ENCODE peak calls at places on chromosomes 7 and 10, in eight cellular contexts. One of them, this sample, is unnamed.

GRCh38 chr7:19522486-19522885 is 186.4 kb downstream of the POLR1F start:
- DNase-seq in Right ventricle myocardium inferior: no peak
- DNase-seq in NCI-H345: no peak
- DNase-seq in adrenal gland: no peak
- DNase-seq in central memory CD4-positive, alpha-beta T cell: no peak
- DNase-seq in NCI-H1436: no peak
- DNase-seq in activated gamma-delta T cell treated with anti-CD3 and anti-CD28 coated beads, Interleukin-2, amount 50 U/mL, for 16 hours: no peak
- DNase-seq in T-helper 17 cell: no peak
- DNase-seq in this sample: no peak

GRCh38 chr7:120041798-120042197 is 231.2 kb upstream of the KCND2 start:
- DNase-seq in NCI-H1436: no peak
- DNase-seq in T-helper 17 cell: no peak
- DNase-seq in central memory CD4-positive, alpha-beta T cell: no peak
- DNase-seq in NCI-H345: no peak
- DNase-seq in adrenal gland: no peak
- DNase-seq in Right ventricle myocardium inferior: no peak
- DNase-seq in activated gamma-delta T cell treated with anti-CD3 and anti-CD28 coated beads, Interleukin-2, amount 50 U/mL, for 16 hours: no peak
- DNase-seq in this sample: no peak

GRCh38 chr10:12237265-12238220 is 41.6 kb downstream of the CDC123 start:
- DNase-seq in NCI-H1436: no peak
- DNase-seq in activated gamma-delta T cell treated with anti-CD3 and anti-CD28 coated beads, Interleukin-2, amount 50 U/mL, for 16 hours: no peak
- DNase-seq in adrenal gland: no peak
- DNase-seq in central memory CD4-positive, alpha-beta T cell: no peak
- DNase-seq in NCI-H345: no peak
- DNase-seq in T-helper 17 cell: no peak
- DNase-seq in Right ventricle myocardium inferior: no peak
- DNase-seq in this sample: no peak

GRCh38 chr10:77522268-77522809 is 115.3 kb downstream of the KCNMA1 start:
- DNase-seq in NCI-H1436: no peak
- DNase-seq in NCI-H345: no peak
- DNase-seq in Right ventricle myocardium inferior: no peak
- DNase-seq in T-helper 17 cell: no peak
- DNase-seq in activated gamma-delta T cell treated with anti-CD3 and anti-CD28 coated beads, Interleukin-2, amount 50 U/mL, for 16 hours: no peak
- DNase-seq in adrenal gland: no peak
- DNase-seq in central memory CD4-positive, alpha-beta T cell: no peak
- DNase-seq in this sample: no peak

GRCh38 chr7:102215706-102216105 is 71.0 kb upstream of the SH2B2 start:
- DNase-seq in adrenal gland: no peak
- DNase-seq in Right ventricle myocardium inferior: no peak
- DNase-seq in NCI-H345: no peak
- DNase-seq in T-helper 17 cell: no peak
- DNase-seq in central memory CD4-positive, alpha-beta T cell: no peak
- DNase-seq in NCI-H1436: no peak
- DNase-seq in activated gamma-delta T cell treated with anti-CD3 and anti-CD28 coated beads, Interleukin-2, amount 50 U/mL, for 16 hours: no peak
- DNase-seq in this sample: no peak

GRCh38 chr7:148356303-148356702 is 234.3 kb upstream of the C7orf33 start:
- DNase-seq in T-helper 17 cell: no peak
- DNase-seq in adrenal gland: peak
- DNase-seq in NCI-H345: no peak
- DNase-seq in central memory CD4-positive, alpha-beta T cell: no peak
- DNase-seq in activated gamma-delta T cell treated with anti-CD3 and anti-CD28 coated beads, Interleukin-2, amount 50 U/mL, for 16 hours: no peak
- DNase-seq in Right ventricle myocardium inferior: peak
- DNase-seq in NCI-H1436: no peak
- DNase-seq in this sample: no peak

GRCh38 chr10:62348029-62348428 is 26.1 kb upstream of the ZNF365 start:
- DNase-seq in central memory CD4-positive, alpha-beta T cell: no peak
- DNase-seq in adrenal gland: no peak
- DNase-seq in NCI-H345: no peak
- DNase-seq in activated gamma-delta T cell treated with anti-CD3 and anti-CD28 coated beads, Interleukin-2, amount 50 U/mL, for 16 hours: no peak
- DNase-seq in NCI-H1436: no peak
- DNase-seq in T-helper 17 cell: no peak
- DNase-seq in Right ventricle myocardium inferior: no peak
- DNase-seq in this sample: no peak

GRCh38 chr7:107958764-107959526 is 44.0 kb downstream of the LAMB1 start:
- DNase-seq in Right ventricle myocardium inferior: no peak
- DNase-seq in NCI-H1436: no peak
- DNase-seq in activated gamma-delta T cell treated with anti-CD3 and anti-CD28 coated beads, Interleukin-2, amount 50 U/mL, for 16 hours: no peak
- DNase-seq in central memory CD4-positive, alpha-beta T cell: no peak
- DNase-seq in adrenal gland: peak
- DNase-seq in T-helper 17 cell: no peak
- DNase-seq in NCI-H345: no peak
- DNase-seq in this sample: no peak

GRCh38 chr10:126157127-126157526 is 231.2 kb downstream of the ADAM12 start:
- DNase-seq in T-helper 17 cell: no peak
- DNase-seq in NCI-H345: no peak
- DNase-seq in adrenal gland: no peak
- DNase-seq in activated gamma-delta T cell treated with anti-CD3 and anti-CD28 coated beads, Interleukin-2, amount 50 U/mL, for 16 hours: no peak
- DNase-seq in Right ventricle myocardium inferior: no peak
- DNase-seq in central memory CD4-positive, alpha-beta T cell: no peak
- DNase-seq in NCI-H1436: no peak
- DNase-seq in this sample: no peak

GRCh38 chr10:127456122-127456521 is 93.0 kb upstream of the NPS start:
- DNase-seq in NCI-H345: no peak
- DNase-seq in central memory CD4-positive, alpha-beta T cell: no peak
- DNase-seq in adrenal gland: no peak
- DNase-seq in activated gamma-delta T cell treated with anti-CD3 and anti-CD28 coated beads, Interleukin-2, amount 50 U/mL, for 16 hours: no peak
- DNase-seq in Right ventricle myocardium inferior: no peak
- DNase-seq in NCI-H1436: no peak
- DNase-seq in T-helper 17 cell: no peak
- DNase-seq in this sample: no peak

GRCh38 chr7:114765331-114766125 is 156.4 kb upstream of the MDFIC start:
- DNase-seq in activated gamma-delta T cell treated with anti-CD3 and anti-CD28 coated beads, Interleukin-2, amount 50 U/mL, for 16 hours: no peak
- DNase-seq in T-helper 17 cell: no peak
- DNase-seq in NCI-H345: no peak
- DNase-seq in central memory CD4-positive, alpha-beta T cell: no peak
- DNase-seq in Right ventricle myocardium inferior: no peak
- DNase-seq in adrenal gland: no peak
- DNase-seq in NCI-H1436: no peak
- DNase-seq in this sample: no peak

GRCh38 chr10:46229144-46229563 is 57.6 kb upstream of the ANTXRL start:
- DNase-seq in adrenal gland: no peak
- DNase-seq in NCI-H345: no peak
- DNase-seq in activated gamma-delta T cell treated with anti-CD3 and anti-CD28 coated beads, Interleukin-2, amount 50 U/mL, for 16 hours: no peak
- DNase-seq in NCI-H1436: no peak
- DNase-seq in central memory CD4-positive, alpha-beta T cell: no peak
- DNase-seq in T-helper 17 cell: no peak
- DNase-seq in Right ventricle myocardium inferior: no peak
- DNase-seq in this sample: no peak

GRCh38 chr7:137169282-137169698 is 174.2 kb downstream of the PTN start:
- DNase-seq in central memory CD4-positive, alpha-beta T cell: no peak
- DNase-seq in Right ventricle myocardium inferior: peak
- DNase-seq in activated gamma-delta T cell treated with anti-CD3 and anti-CD28 coated beads, Interleukin-2, amount 50 U/mL, for 16 hours: no peak
- DNase-seq in T-helper 17 cell: no peak
- DNase-seq in NCI-H1436: peak
- DNase-seq in NCI-H345: peak
- DNase-seq in adrenal gland: peak
- DNase-seq in this sample: no peak

GRCh38 chr10:86481761-86482160 is 39.8 kb downstream of the WAPL start:
- DNase-seq in Right ventricle myocardium inferior: no peak
- DNase-seq in NCI-H1436: no peak
- DNase-seq in adrenal gland: no peak
- DNase-seq in NCI-H345: no peak
- DNase-seq in T-helper 17 cell: no peak
- DNase-seq in activated gamma-delta T cell treated with anti-CD3 and anti-CD28 coated beads, Interleukin-2, amount 50 U/mL, for 16 hours: no peak
- DNase-seq in central memory CD4-positive, alpha-beta T cell: no peak
- DNase-seq in this sample: no peak

GRCh38 chr10:95889830-95890229 is 17.9 kb upstream of the CC2D2B start:
- DNase-seq in NCI-H1436: no peak
- DNase-seq in central memory CD4-positive, alpha-beta T cell: no peak
- DNase-seq in T-helper 17 cell: no peak
- DNase-seq in NCI-H345: no peak
- DNase-seq in Right ventricle myocardium inferior: no peak
- DNase-seq in adrenal gland: no peak
- DNase-seq in activated gamma-delta T cell treated with anti-CD3 and anti-CD28 coated beads, Interleukin-2, amount 50 U/mL, for 16 hours: no peak
- DNase-seq in this sample: no peak

GRCh38 chr10:46992794-46993552 is 81.7 kb downstream of the PTPN20 start:
- DNase-seq in central memory CD4-positive, alpha-beta T cell: no peak
- DNase-seq in activated gamma-delta T cell treated with anti-CD3 and anti-CD28 coated beads, Interleukin-2, amount 50 U/mL, for 16 hours: no peak
- DNase-seq in Right ventricle myocardium inferior: no peak
- DNase-seq in NCI-H1436: no peak
- DNase-seq in NCI-H345: no peak
- DNase-seq in T-helper 17 cell: no peak
- DNase-seq in adrenal gland: peak
- DNase-seq in this sample: no peak

GRCh38 chr7:27917774-27918314 is 177.9 kb downstream of the TAX1BP1 start:
- DNase-seq in central memory CD4-positive, alpha-beta T cell: no peak
- DNase-seq in T-helper 17 cell: no peak
- DNase-seq in adrenal gland: no peak
- DNase-seq in NCI-H345: no peak
- DNase-seq in activated gamma-delta T cell treated with anti-CD3 and anti-CD28 coated beads, Interleukin-2, amount 50 U/mL, for 16 hours: no peak
- DNase-seq in Right ventricle myocardium inferior: no peak
- DNase-seq in NCI-H1436: no peak
- DNase-seq in this sample: no peak

GRCh38 chr7:105916603-105917002 is 40.2 kb upstream of the ATXN7L1 start:
- DNase-seq in adrenal gland: no peak
- DNase-seq in activated gamma-delta T cell treated with anti-CD3 and anti-CD28 coated beads, Interleukin-2, amount 50 U/mL, for 16 hours: no peak
- DNase-seq in central memory CD4-positive, alpha-beta T cell: no peak
- DNase-seq in NCI-H1436: no peak
- DNase-seq in T-helper 17 cell: no peak
- DNase-seq in Right ventricle myocardium inferior: no peak
- DNase-seq in NCI-H345: no peak
- DNase-seq in this sample: no peak

This sample was measured in T-helper 2 cell.